ENCODE peak calls at places on chromosomes 1 and 21, in five cellular contexts. H, C, X, F and J are unnamed samples.

GRCh38 chr1:76010802-76011201 is 63.7 kb upstream of the ST6GALNAC3 start:
- DNase-seq in H (no peak), C (no peak), X (no peak), F (no peak), J (no peak)

GRCh38 chr21:25103500-25104207 is 503.6 kb downstream of the MRPL39 start:
- DNase-seq in H (no peak), C (no peak), X (no peak), F (no peak), J (no peak)

GRCh38 chr1:161827786-161828185 is 61.7 kb downstream of the ATF6 start:
- DNase-seq in H (no peak), C (no peak), X (no peak), F (no peak), J (no peak)

GRCh38 chr21:32007461-32007860 is 134.6 kb downstream of the HUNK start:
- DNase-seq in H (no peak), C (no peak), X (no peak), F (peak; percentile 80), J (no peak)

GRCh38 chr1:205748398-205749093 is 1.4 kb downstream of the NUCKS1 start:
- DNase-seq in H (peak; percentile 30), C (no peak), X (no peak), F (no peak), J (no peak)

GRCh38 chr1:162856260-162856659 is 4.7 kb downstream of the CCDC190 start:
- DNase-seq in H (no peak), C (no peak), X (no peak), F (peak; percentile 85), J (no peak)

GRCh38 chr1:81158592-81158991 is 642.1 kb upstream of the ADGRL2 start:
- DNase-seq in H (no peak), C (no peak), X (no peak), F (peak; percentile 41), J (no peak)

GRCh38 chr1:67339623-67340343 is 32.1 kb downstream of the IL12RB2 start:
- DNase-seq in H (no peak), C (no peak), X (no peak), F (peak; percentile 29), J (no peak)

GRCh38 chr1:102593276-102593675 is 515.0 kb downstream of the COL11A1 start:
- DNase-seq in H (no peak), C (no peak), X (no peak), F (no peak), J (no peak)

GRCh38 chr1:3581296-3581695 is 30.0 kb downstream of the MEGF6 start:
- DNase-seq in H (no peak), C (no peak), X (no peak), F (no peak), J (no peak)

GRCh38 chr1:221800831-221801610 is 59.1 kb upstream of the DUSP10 start:
- DNase-seq in H (no peak), C (no peak), X (no peak), F (no peak), J (no peak)

GRCh38 chr1:8598783-8599182 is 218.7 kb downstream of the RERE start:
- DNase-seq in H (no peak), C (no peak), X (no peak), F (no peak), J (no peak)

GRCh38 chr1:26408604-26409003 is 2.0 kb upstream of the LIN28A start:
- DNase-seq in H (peak; percentile 70), C (peak; percentile 57), X (peak; percentile 72), F (no peak), J (peak; percentile 66)

GRCh38 chr1:203031467-203031866 is 5.2 kb downstream of the PPFIA4 start:
- DNase-seq in H (no peak), C (peak; percentile 7), X (no peak), F (no peak), J (no peak)

GRCh38 chr1:203026666-203027663 is 674 bp downstream of the PPFIA4 start:
- DNase-seq in H (peak; percentile 17), C (peak; percentile 7), X (no peak), F (no peak), J (peak; percentile 53)

GRCh38 chr1:203028784-203029553 is 2.7 kb downstream of the PPFIA4 start:
- DNase-seq in H (peak; percentile 12), C (peak; percentile 15), X (no peak), F (no peak), J (peak; percentile 40)

GRCh38 chr1:203028067-203028783 is 1.9 kb downstream of the PPFIA4 start:
- DNase-seq in H (peak; percentile 14), C (peak; percentile 16), X (no peak), F (no peak), J (no peak)

DNA sequence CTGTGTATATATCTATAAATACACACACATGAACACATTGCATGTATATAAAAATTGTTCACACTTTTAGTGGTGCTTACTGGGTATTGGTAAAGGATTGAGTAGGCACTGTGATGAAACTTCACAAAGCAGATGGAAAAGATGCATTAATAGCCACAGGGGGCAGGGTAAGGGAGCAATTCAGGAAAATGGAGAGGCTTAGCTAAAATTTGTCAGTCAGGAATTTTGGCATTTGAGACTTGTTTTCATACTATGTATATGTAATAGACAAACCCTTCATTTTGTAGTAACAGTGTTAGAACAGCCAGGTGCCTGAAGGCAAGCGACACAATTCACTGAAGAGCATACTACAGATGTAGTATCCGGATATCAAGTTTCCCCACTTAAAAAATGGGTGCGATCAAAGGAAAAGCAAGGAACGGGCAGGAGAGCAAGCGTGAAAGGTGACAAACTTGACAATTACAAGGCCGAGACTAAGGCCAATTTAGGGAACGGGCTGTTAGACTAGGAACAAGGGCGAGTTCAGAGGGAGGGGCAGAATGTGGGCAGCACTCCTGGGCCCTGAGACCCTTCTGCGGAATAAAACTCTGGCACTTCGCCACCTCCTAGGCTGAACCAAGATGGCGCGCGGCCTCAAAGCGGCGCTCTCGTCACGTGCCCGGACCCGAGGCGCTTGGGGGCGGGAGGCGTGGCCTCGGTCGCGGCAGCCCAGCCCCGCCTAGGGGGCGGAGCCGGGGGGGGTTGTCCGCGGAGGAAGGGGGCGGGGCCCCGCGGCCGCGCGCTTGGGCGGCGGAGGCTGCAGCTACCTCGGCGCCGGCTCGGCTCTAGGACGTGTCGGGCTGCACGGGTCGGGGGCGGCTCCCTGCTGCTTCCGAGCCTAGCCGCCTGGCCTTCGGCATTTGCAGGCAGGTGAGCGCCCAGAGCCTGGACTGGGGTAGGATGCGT is at the start of gene PPFIA4:
- DNase-seq in H (peak; percentile 85), C (peak; percentile 89), X (peak; percentile 89), F (no peak), J (peak; percentile 90)
- H3K4me3 ChIP-seq in H (peak within 1 kb of the TSS; percentile 68), C (peak within 1 kb of the TSS; percentile 55), X (no peak within 1 kb of the TSS), F (peak within 1 kb of the TSS; percentile 65), J (peak within 1 kb of the TSS; percentile 63)

DNA sequence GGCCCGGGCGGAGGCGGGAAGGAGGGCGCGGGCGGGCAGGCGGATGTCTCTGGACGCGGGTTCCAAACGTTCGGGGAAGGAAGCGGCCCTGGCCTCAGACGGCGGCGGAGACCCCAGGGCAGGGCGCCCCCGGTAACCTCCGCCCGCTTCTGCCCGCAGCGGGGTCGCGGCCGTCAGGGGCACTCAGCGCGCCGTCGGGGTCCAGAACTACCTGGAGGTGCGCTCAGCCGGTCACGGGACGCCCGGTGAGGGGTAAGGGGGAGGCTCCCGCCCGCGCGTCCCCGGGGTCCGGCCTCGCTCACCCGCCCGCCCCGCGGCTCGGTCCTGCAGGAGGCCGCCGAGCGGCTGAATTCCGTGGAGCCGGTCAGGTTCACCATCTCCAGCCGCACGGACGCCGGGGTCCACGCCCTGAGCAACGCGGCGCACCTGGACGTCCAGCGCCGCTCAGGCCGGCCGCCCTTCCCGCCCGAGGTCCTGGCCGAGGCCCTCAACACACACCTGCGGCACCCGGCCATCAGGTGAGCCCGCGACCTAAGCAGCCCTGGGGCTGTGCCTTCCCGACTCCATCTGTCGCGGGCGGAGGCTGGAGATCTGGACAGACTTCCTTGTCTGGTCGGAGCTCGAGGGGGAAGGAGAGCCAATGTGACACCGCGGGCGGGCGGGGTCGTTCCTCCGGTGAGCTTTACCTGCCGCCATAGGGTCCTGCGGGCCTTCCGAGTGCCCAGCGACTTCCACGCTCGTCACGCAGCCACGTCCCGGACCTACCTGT is 543 bp downstream of the PUSL1 start:
- DNase-seq in H (peak; percentile 59), C (peak; percentile 42), X (peak; percentile 59), F (no peak), J (no peak)
- H3K4me3 ChIP-seq in H (peak overlapping the region; percentile 80), C (peak overlapping the region; percentile 70), X (peak overlapping the region; percentile 91), F (peak overlapping the region; percentile 88), J (peak overlapping the region; percentile 78)

GRCh38 chr1:156510709-156511108 is 10.1 kb upstream of the MEF2D start:
- DNase-seq in H (peak; percentile 51), C (peak; percentile 92), X (peak; percentile 24), F (no peak), J (peak; percentile 80)
- H3K4me3 ChIP-seq in H (no peak overlapping the region), C (no peak overlapping the region), X (no peak overlapping the region), F (no peak overlapping the region), J (no peak overlapping the region)

DNA sequence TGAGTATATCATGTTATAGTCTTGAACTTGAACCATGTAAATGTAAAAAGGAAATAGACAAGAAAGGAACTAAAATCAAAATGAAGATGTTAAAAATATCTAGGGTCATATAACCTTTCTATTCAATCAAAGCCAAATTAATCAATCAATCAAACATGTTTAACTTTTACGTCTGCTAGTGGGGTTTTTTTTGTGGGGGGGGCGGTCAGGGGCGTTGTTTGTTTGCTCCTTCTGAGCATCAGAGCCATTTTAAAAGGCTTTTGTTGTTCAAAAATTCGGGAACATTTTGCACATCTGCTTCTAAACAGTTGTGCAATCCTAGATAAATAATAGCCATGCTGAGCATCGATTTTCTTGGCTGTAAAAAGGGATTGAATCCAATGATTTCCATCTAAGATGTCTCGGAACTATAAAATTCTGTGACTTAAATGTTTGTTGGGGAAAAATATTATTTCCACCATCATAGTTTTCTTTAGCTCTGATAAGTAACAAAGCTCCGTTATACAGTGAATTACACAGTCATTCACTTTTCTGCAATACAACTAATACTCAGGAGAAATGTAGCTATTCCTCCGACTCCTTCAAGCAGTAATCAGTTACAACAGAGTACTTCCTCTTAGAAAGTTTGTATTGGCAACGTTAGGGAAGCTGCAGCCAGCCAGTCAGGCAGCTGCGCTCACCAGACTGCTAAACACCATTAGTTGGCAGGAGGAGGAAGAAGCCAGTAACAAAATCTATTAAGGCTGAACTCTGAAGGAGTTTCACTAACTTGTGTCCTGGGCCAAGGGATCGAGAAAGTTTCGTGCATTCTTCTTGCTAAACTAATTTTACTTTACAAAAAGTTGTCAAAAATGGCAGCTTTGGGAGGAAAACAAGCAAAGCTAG is 2.1 kb downstream of the SPATA6 start:
- DNase-seq in H (peak; percentile 49), C (peak; percentile 76), X (peak; percentile 60), F (no peak), J (peak; percentile 76)
- H3K4me3 ChIP-seq in H (peak overlapping the region; percentile 1), C (peak overlapping the region; percentile 71), X (no peak overlapping the region), F (no peak overlapping the region), J (peak overlapping the region; percentile 79)

GRCh38 chr1:211676106-211676583 is 724 bp upstream of the NEK2 start:
- DNase-seq in H (no peak), C (no peak), X (no peak), F (no peak), J (no peak)
- H3K4me3 ChIP-seq in H (peak overlapping the region; percentile 67), C (peak overlapping the region; percentile 48), X (no peak overlapping the region), F (peak overlapping the region; percentile 60), J (peak overlapping the region; percentile 47)

GRCh38 chr1:147079400-147080012 is 92.8 kb downstream of the PRKAB2 start:
- DNase-seq in H (no peak), C (no peak), X (no peak), F (no peak), J (peak; percentile 25)

GRCh38 chr1:147077523-147077922 is 94.7 kb downstream of the PRKAB2 start:
- DNase-seq in H (no peak), C (no peak), X (no peak), F (no peak), J (no peak)

GRCh38 chr1:147077081-147077480 is 95.2 kb downstream of the PRKAB2 start:
- DNase-seq in H (no peak), C (no peak), X (no peak), F (no peak), J (no peak)

GRCh38 chr1:147078606-147079399 is 93.5 kb downstream of the PRKAB2 start:
- DNase-seq in H (no peak), C (no peak), X (no peak), F (no peak), J (no peak)

GRCh38 chr1:147077936-147078605 is 94.2 kb downstream of the PRKAB2 start:
- DNase-seq in H (no peak), C (no peak), X (no peak), F (no peak), J (no peak)
- H3K4me3 ChIP-seq in H (no peak overlapping the region), C (no peak overlapping the region), X (no peak overlapping the region), F (no peak overlapping the region), J (no peak overlapping the region)